ENCODE peak calls at places on chromosomes 13 and 19, in five cellular contexts. T is lung, W is cardiac muscle cell, P is lower lobe of right lung, D is A673. F is an unnamed sample.

GRCh38 chr13:77544365-77544764 is 8.9 kb downstream of the SCEL start:
- DNase-seq in T (peak), W (peak), P (no peak), D (peak), F (no peak)

GRCh38 chr19:49403404-49404187 is 15.5 kb downstream of the KASH5 start:
- DNase-seq in T (no peak), W (peak), P (no peak), D (peak), F (no peak)

GRCh38 chr19:7072541-7072940 is 3.0 kb downstream of the ZNF557 start:
- DNase-seq in T (no peak), W (no peak), P (no peak), D (no peak), F (no peak)

GRCh38 chr13:96248103-96248502 is 158.2 kb downstream of the HS6ST3 start:
- DNase-seq in T (no peak), W (no peak), P (no peak), D (no peak), F (no peak)

GRCh38 chr13:80755925-80756324 is 415.0 kb upstream of the SPRY2 start:
- DNase-seq in T (no peak), W (no peak), P (no peak), D (peak), F (no peak)

GRCh38 chr13:107867701-107868661 is 347.4 kb downstream of the LIG4 start:
- DNase-seq in T (no peak), W (peak), P (no peak), D (peak), F (peak)

GRCh38 chr19:58356236-58356970 is 3.1 kb upstream of the A1BG start:
- DNase-seq in T (no peak), W (no peak), P (peak), D (peak), F (peak)

GRCh38 chr19:6730941-6731670 is 6.3 kb downstream of the GPR108 start:
- DNase-seq in T (no peak), W (no peak), P (no peak), D (no peak), F (no peak)

GRCh38 chr19:30273184-30273583 is 99.0 kb upstream of the ZNF536 start:
- DNase-seq in T (no peak), W (no peak), P (no peak), D (no peak), F (no peak)

GRCh38 chr19:8149261-8150094 is at the start of gene FBN3:
- DNase-seq in T (no peak), W (peak), P (no peak), D (no peak), F (no peak)

GRCh38 chr13:32629313-32629712 is 43.1 kb downstream of the PDS5B start:
- DNase-seq in T (no peak), W (no peak), P (no peak), D (no peak), F (no peak)

GRCh38 chr19:15195381-15195964 is 5.3 kb downstream of the NOTCH3 start:
- DNase-seq in T (peak), W (peak), P (peak), D (peak), F (no peak)

GRCh38 chr19:1725100-1726064 is 27.9 kb upstream of the ONECUT3 start:
- DNase-seq in T (no peak), W (peak), P (no peak), D (peak), F (peak)

GRCh38 chr19:12884926-12885748 is 1.9 kb downstream of the KLF1 start:
- DNase-seq in T (peak), W (peak), P (peak), D (peak), F (peak)

GRCh38 chr13:25409938-25410337 is 38.2 kb downstream of the ATP8A2 start:
- DNase-seq in T (no peak), W (no peak), P (no peak), D (no peak), F (no peak)

GRCh38 chr13:25401958-25402357 is 30.2 kb downstream of the ATP8A2 start:
- DNase-seq in T (no peak), W (no peak), P (no peak), D (no peak), F (no peak)

DNA sequence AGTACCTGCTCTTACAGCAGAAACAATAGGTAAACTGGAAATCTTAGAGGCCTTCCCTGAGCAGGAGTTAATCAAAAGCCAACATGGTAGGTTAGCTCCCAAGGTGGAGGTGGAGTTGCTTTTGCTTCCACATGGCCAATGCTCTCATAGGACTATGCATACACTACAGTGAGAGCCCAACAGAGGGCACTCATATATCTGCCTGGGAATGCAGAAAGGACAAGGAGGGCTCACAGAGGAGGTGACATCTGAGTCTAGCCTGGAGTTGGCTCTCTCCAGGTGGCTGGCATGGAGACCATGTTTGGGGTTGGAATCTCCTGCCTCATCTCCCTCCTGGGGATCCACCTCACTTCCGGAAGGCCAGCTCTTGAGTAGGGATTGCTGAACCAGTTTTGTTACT is 34.6 kb downstream of the ATP8A2 start:
- DNase-seq in T (no peak), W (no peak), P (no peak), D (peak), F (no peak)
- TF ChIP-seq CTCF in T (no peak), W (no peak), P (no peak), D (peak), F (no peak)

GRCh38 chr13:94030415-94031119 is 448.9 kb downstream of the DCT start:
- DNase-seq in T (no peak), W (peak), P (no peak), D (no peak), F (no peak)
- TF ChIP-seq CTCF in T (no peak), W (no peak), P (no peak), D (no peak), F (no peak)

DNA sequence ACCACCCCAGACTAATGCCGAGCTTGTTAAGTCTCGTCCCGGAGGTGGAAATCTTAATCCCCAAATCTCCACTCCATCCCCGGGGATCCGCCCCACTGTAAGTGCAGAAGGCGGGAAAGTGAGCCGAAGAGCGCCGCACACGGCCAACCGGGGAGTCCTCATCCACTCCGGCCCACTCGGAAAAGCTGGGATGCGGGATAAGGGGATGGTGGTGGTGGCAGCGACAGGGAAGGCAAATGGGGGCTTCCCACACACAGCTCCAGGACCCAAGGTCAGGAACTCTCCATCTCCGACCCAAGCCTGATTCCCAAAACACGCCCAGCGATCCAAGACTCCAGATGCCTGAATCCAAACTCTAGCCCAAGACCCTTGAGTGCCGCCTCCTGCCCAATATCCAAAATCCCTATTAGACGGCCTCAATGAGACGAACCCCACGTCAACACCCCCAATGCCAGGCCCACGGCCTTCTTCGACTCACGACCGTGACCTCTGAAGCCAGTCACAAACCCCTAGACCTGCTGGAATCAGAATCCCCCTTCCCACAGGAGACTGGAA is 481 bp downstream of the FBL start:
- DNase-seq in T (no peak), W (peak), P (no peak), D (peak), F (no peak)
- TF ChIP-seq CTCF in T (no peak), W (peak), P (no peak), D (peak), F (peak)

DNA sequence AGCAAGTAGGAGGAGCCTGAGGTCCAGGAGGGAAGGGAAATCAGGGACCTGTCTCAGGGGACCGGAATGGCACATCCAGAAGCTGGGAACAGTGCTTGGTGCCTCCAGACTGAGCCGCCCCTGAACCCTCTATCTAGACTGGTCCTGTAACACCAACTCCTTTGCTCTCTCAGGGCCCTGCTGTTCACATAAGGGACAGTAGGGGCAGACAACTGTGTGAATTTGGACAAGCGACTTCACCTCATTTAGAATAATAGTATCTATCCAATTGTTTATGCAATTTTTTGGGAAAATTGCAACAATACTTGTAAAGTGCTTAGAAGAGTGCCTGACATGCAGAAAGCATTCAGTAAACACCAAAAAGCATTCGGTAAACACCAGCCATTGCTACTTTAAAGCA is 14.0 kb downstream of the SYMPK start:
- DNase-seq in T (no peak), W (no peak), P (no peak), D (no peak), F (no peak)
- TF ChIP-seq CTCF in T (no peak), W (peak), P (no peak), D (peak), F (no peak)

GRCh38 chr13:39684531-39685137 is 29.2 kb downstream of the COG6 start:
- DNase-seq in T (no peak), W (peak), P (no peak), D (peak), F (peak)
- TF ChIP-seq CTCF in T (no peak), W (peak), P (peak), D (peak), F (peak)

GRCh38 chr19:56837492-56837891 is 3.0 kb downstream of the PEG3 start:
- DNase-seq in T (peak), W (no peak), P (peak), D (peak), F (no peak)

GRCh38 chr19:56838930-56839664 is 1.4 kb downstream of the PEG3 start:
- DNase-seq in T (peak), W (no peak), P (peak), D (peak), F (no peak)

GRCh38 chr19:56837004-56837403 is 3.5 kb downstream of the PEG3 start:
- DNase-seq in T (no peak), W (no peak), P (no peak), D (peak), F (peak)

GRCh38 chr19:56838680-56838929 is 1.9 kb downstream of the PEG3 start:
- DNase-seq in T (no peak), W (no peak), P (no peak), D (no peak), F (peak)

GRCh38 chr19:56837892-56838679 is 2.4 kb downstream of the PEG3 start:
- DNase-seq in T (peak), W (no peak), P (peak), D (peak), F (peak)
- TF ChIP-seq CTCF in T (no peak), W (peak), P (peak), D (peak), F (no peak)

GRCh38 chr19:38850231-38850975 is 617 bp upstream of the HNRNPL start:
- DNase-seq in T (peak), W (peak), P (peak), D (peak), F (peak)
- TF ChIP-seq CTCF in T (no peak), W (peak), P (peak), D (no peak), F (no peak)

DNA sequence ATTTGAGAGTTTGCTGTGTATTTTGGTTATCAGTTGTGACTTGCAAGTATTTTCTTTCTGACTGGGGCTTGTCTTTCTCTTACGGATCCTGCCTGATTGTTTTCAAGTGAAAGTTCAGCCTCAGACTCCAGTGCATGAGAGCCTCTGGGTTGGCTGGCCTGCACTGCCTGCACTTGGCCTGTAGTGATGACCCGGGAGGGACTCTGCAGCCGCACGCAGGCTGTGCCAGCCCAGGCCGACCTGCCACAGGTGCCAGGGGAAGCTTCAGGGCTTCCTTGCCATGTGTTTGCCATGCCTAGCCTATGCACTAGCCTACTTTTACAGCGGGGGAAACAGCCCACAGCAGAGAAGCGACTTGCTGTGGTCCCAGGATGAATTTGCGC is 77.0 kb downstream of the KDM4B start:
- DNase-seq in T (no peak), W (no peak), P (no peak), D (no peak), F (no peak)
- TF ChIP-seq CTCF in T (no peak), W (no peak), P (no peak), D (no peak), F (no peak)

GRCh38 chr13:48431431-48431830 is 18.5 kb upstream of the LPAR6 start:
- DNase-seq in T (no peak), W (no peak), P (no peak), D (no peak), F (no peak)
- TF ChIP-seq CTCF in T (no peak), W (no peak), P (no peak), D (no peak), F (no peak)

DNA sequence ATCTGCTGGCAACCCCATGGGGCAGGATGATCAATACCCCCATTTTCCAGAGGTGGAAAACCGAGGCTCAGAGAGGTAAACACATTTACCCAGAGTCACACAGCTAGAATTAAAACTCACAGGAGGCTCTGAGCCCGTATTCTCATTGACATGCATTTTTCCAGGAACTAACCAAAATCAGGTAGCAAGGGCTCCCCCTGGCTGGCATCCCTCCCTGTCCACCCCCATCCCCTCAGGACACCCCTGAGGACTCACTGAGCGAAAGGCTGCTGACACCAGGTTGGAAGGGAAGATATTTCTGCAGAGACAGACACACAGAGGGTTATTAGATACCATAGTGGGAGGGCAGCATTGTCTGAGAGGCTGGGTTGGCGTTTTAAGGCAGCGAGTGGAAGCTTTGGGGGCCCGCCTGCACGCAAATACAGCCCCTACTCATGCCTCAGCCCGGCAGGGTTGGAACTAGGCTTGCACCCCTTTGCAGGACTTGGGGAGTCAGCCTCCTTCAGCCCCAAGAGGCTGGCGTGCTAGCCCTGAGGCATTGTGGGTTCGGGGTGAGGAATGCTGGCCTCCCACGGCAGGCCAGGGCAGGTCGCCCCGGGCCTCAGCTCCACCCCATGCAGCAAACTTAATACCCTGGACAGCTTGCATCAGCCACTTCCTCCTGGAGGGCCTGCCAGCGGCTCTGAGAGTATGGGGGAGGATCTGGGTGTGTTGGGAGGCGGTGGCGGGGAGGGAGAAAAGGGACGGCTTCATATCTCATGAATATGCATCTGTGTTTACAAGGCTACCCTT is 3.9 kb downstream of the SLC1A5 start:
- DNase-seq in T (peak), W (peak), P (peak), D (peak), F (peak)
- TF ChIP-seq CTCF in T (no peak), W (peak), P (peak), D (peak), F (peak)